ENCODE peak calls at places on chromosomes 6 and 20, in five cellular contexts. F is AG04450, K is A549, Y is cardiac fibroblast, T is ovary. S is an unnamed sample.

GRCh38 chr20:45279992-45280391 is 25.6 kb upstream of the SLPI start:
- DNase-seq in F (no peak), K (no peak), Y (no peak), T (no peak), S (no peak)

GRCh38 chr20:36847009-36847709 is 28.8 kb upstream of the TLDC2 start:
- DNase-seq in F (peak; percentile 52), K (no peak), Y (peak; percentile 95), T (peak; percentile 76), S (peak; percentile 92)

GRCh38 chr6:105433723-105434122 is 30.8 kb upstream of the PREP start:
- DNase-seq in F (no peak), K (no peak), Y (no peak), T (no peak), S (no peak)

GRCh38 chr20:61251529-61252393 is at the start of gene CDH4:
- DNase-seq in F (no peak), K (peak; percentile 41), Y (no peak), T (no peak), S (no peak)

GRCh38 chr6:24689964-24690363 is 23.1 kb downstream of the ACOT13 start:
- DNase-seq in F (no peak), K (no peak), Y (peak; percentile 28), T (no peak), S (no peak)

GRCh38 chr20:16575390-16576140 is 2.3 kb upstream of the KIF16B start:
- DNase-seq in F (no peak), K (peak; percentile 44), Y (no peak), T (no peak), S (no peak)

GRCh38 chr20:62834967-62835730 is 18.3 kb downstream of the COL9A3 start:
- DNase-seq in F (no peak), K (no peak), Y (no peak), T (no peak), S (no peak)

GRCh38 chr6:13294499-13295069 is 33.8 kb downstream of the TBC1D7 start:
- DNase-seq in F (no peak), K (no peak), Y (no peak), T (no peak), S (peak; percentile 25)

GRCh38 chr20:6122873-6123649 is at the start of gene FERMT1:
- DNase-seq in F (no peak), K (peak; percentile 85), Y (peak; percentile 73), T (peak; percentile 48), S (no peak)

GRCh38 chr6:129641344-129641743 is 68.6 kb downstream of the ARHGAP18 start:
- DNase-seq in F (no peak), K (no peak), Y (peak; percentile 71), T (no peak), S (no peak)

GRCh38 chr6:13046084-13046483 is 282.3 kb downstream of the TBC1D7 start:
- DNase-seq in F (no peak), K (no peak), Y (no peak), T (no peak), S (no peak)

GRCh38 chr6:7604003-7604402 is 14.0 kb downstream of the SNRNP48 start:
- DNase-seq in F (no peak), K (no peak), Y (no peak), T (no peak), S (no peak)

GRCh38 chr6:36838896-36839818 is at the start of gene CPNE5:
- DNase-seq in F (no peak), K (no peak), Y (no peak), T (peak; percentile 27), S (no peak)

GRCh38 chr6:37058084-37058586 is 52.7 kb downstream of the FGD2 start:
- DNase-seq in F (no peak), K (no peak), Y (peak; percentile 22), T (no peak), S (no peak)

GRCh38 chr6:127069659-127070279 is 48.7 kb upstream of the RSPO3 start:
- DNase-seq in F (no peak), K (peak; percentile 10), Y (peak; percentile 48), T (no peak), S (no peak)
- TF ChIP-seq CTCF in F (peak; percentile 57), K (peak; percentile 55), Y (peak; percentile 57), T (no peak), S (no peak)

GRCh38 chr6:64736421-64736950 is 970.5 kb downstream of the EYS start:
- DNase-seq in F (no peak), K (no peak), Y (peak; percentile 72), T (no peak), S (no peak)

GRCh38 chr6:64733433-64733832 is 973.6 kb downstream of the EYS start:
- DNase-seq in F (no peak), K (no peak), Y (no peak), T (no peak), S (no peak)

GRCh38 chr6:64737418-64737817 is 969.6 kb downstream of the EYS start:
- DNase-seq in F (no peak), K (no peak), Y (peak; percentile 79), T (no peak), S (no peak)

GRCh38 chr6:64729522-64729921 is 977.5 kb downstream of the EYS start:
- DNase-seq in F (no peak), K (no peak), Y (no peak), T (no peak), S (no peak)

DNA sequence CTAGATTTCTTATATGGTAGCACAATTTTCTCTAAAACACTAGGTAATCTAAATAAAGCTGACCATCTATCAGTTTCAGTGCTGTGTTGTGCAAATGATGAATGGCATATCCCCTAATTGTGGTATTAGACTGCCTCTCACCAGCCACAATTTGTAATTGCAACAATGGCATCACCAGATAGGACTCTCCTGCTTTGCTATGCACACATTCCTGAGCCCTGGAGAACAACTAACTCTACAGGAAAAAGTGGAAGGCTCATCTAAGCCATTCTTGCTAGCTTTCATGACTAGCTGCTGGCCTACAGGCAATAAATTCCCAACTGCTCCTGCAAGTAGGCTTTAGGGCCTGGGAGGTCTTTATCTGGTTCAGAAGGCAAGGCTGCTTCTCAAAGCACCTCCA is 974.1 kb downstream of the EYS start:
- DNase-seq in F (no peak), K (no peak), Y (peak; percentile 71), T (no peak), S (no peak)
- TF ChIP-seq CTCF in F (no peak), K (no peak), Y (no peak), T (no peak), S (no peak)

DNA sequence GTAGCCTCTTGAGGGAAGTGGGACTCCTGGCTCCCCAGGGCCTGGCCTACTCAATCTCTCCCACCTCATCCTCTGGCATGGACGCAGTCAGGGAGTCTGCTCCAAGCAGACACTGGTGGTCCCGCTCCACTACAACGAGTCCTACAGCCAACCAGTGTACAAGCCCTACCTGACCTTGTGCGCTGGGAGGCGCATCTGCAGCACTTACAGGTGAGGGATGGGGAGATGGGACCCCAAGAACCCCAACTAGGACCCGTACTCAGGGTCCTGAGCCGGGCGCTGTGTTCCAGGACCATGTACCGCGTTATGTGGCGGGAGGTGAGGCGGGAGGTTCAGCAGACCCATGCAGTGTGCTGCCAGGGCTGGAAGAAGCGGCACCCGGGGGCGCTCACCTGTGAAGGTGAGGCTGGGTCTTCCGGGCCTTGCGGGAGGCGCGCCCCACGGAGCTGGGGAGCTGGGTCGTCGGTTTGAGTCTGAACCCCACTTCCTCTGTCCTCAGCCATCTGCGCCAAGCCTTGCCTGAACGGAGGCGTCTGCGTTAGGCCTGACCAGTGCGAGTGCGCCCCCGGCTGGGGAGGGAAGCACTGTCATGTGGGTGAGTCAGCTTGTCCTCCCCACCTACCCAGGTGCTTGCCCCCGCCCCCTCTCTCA is 2.1 kb downstream of the EGFL8 start:
- DNase-seq in F (no peak), K (no peak), Y (no peak), T (peak; percentile 17), S (no peak)
- TF ChIP-seq CTCF in F (no peak), K (no peak), Y (no peak), T (no peak), S (no peak)

GRCh38 chr20:50744143-50744792 is 12.9 kb downstream of the PARD6B start:
- DNase-seq in F (peak; percentile 74), K (peak; percentile 84), Y (peak; percentile 93), T (peak; percentile 74), S (peak; percentile 87)
- TF ChIP-seq CTCF in F (peak; percentile 47), K (peak; percentile 57), Y (peak; percentile 47), T (peak; percentile 36), S (peak; percentile 45)

GRCh38 chr6:1744543-1744942 is 134.8 kb downstream of the FOXC1 start:
- DNase-seq in F (no peak), K (no peak), Y (no peak), T (no peak), S (no peak)

GRCh38 chr6:1746919-1747460 is 137.3 kb downstream of the FOXC1 start:
- DNase-seq in F (no peak), K (no peak), Y (no peak), T (no peak), S (no peak)

GRCh38 chr6:1747531-1747930 is 137.8 kb downstream of the FOXC1 start:
- DNase-seq in F (no peak), K (no peak), Y (no peak), T (no peak), S (no peak)

GRCh38 chr6:1749041-1749440 is 139.3 kb downstream of the FOXC1 start:
- DNase-seq in F (no peak), K (no peak), Y (no peak), T (no peak), S (no peak)

DNA sequence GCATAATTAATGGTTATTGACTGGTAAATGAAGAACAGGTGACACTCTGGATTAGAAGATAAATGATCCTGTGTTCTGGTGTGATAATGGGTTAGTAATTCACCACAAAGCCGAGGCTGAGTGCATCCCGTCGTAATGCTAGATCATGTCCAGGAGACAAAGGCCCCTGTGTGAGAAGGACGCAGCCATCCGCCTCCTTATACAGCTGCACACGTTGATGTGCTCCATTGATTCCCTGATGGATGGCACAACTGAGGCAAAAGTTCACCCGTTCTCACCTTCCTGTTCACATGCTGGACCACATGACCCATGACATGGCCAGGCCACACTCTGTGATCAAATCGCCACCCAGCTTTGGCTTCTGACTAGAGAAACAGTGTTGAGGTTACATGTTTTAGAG is 136.1 kb downstream of the FOXC1 start:
- DNase-seq in F (no peak), K (no peak), Y (no peak), T (no peak), S (no peak)
- TF ChIP-seq CTCF in F (no peak), K (no peak), Y (no peak), T (no peak), S (no peak)

GRCh38 chr6:71473908-71474307 is 185.3 kb downstream of the OGFRL1 start:
- DNase-seq in F (peak; percentile 68), K (no peak), Y (peak; percentile 94), T (no peak), S (peak; percentile 83)

GRCh38 chr6:71478834-71479541 is 190.4 kb downstream of the OGFRL1 start:
- DNase-seq in F (peak; percentile 74), K (no peak), Y (peak; percentile 97), T (no peak), S (no peak)

GRCh38 chr6:71476872-71477271 is 188.3 kb downstream of the OGFRL1 start:
- DNase-seq in F (no peak), K (no peak), Y (no peak), T (no peak), S (no peak)

GRCh38 chr6:71480577-71480976 is 192.0 kb downstream of the OGFRL1 start:
- DNase-seq in F (no peak), K (no peak), Y (no peak), T (no peak), S (no peak)

GRCh38 chr6:71476371-71476770 is 187.8 kb downstream of the OGFRL1 start:
- DNase-seq in F (no peak), K (no peak), Y (no peak), T (no peak), S (no peak)
- TF ChIP-seq CTCF in F (no peak), K (no peak), Y (no peak), T (no peak), S (no peak)

S was measured in ascending aorta.